ENCODE peak calls at places on chromosomes 11 and 22, in eight cellular contexts. One of them, this sample, is unnamed. For H3K27me3 and H3K36me3, the result is how much of the 10 kb centered on the place peaks cover.

GRCh38 chr11:78045851-78046485 is 17.7 kb upstream of the THRSP start:
- DNase-seq in thyroid gland: peak
- DNase-seq in right lobe of liver: peak
- DNase-seq in small intestine: peak
- DNase-seq in tibial nerve: peak
- DNase-seq in mammary epithelial cell: peak
- DNase-seq in ovary: peak
- DNase-seq in PC-9: peak
- DNase-seq in this sample: peak

GRCh38 chr11:116454951-116455350 is 317.8 kb downstream of the BUD13 start:
- DNase-seq in thyroid gland: no peak
- DNase-seq in small intestine: peak
- DNase-seq in tibial nerve: no peak
- DNase-seq in right lobe of liver: no peak
- DNase-seq in PC-9: no peak
- DNase-seq in ovary: no peak
- DNase-seq in mammary epithelial cell: no peak
- DNase-seq in this sample: no peak

GRCh38 chr22:42596863-42597530 is 17.7 kb downstream of the POLDIP3 start:
- DNase-seq in right lobe of liver: no peak
- DNase-seq in thyroid gland: no peak
- DNase-seq in PC-9: no peak
- DNase-seq in small intestine: no peak
- DNase-seq in mammary epithelial cell: no peak
- DNase-seq in tibial nerve: no peak
- DNase-seq in ovary: no peak
- DNase-seq in this sample: no peak

GRCh38 chr11:36465449-36466163 is 44.5 kb downstream of the TRAF6 start:
- DNase-seq in tibial nerve: no peak
- DNase-seq in right lobe of liver: no peak
- DNase-seq in PC-9: no peak
- DNase-seq in thyroid gland: no peak
- DNase-seq in ovary: no peak
- DNase-seq in small intestine: no peak
- DNase-seq in mammary epithelial cell: peak
- DNase-seq in this sample: no peak

GRCh38 chr11:35242843-35243242 is 103.9 kb downstream of the CD44 start:
- DNase-seq in ovary: no peak
- DNase-seq in mammary epithelial cell: no peak
- DNase-seq in small intestine: no peak
- DNase-seq in tibial nerve: no peak
- DNase-seq in thyroid gland: no peak
- DNase-seq in right lobe of liver: no peak
- DNase-seq in PC-9: no peak
- DNase-seq in this sample: no peak

GRCh38 chr11:78101073-78101472 is 21.4 kb upstream of the NDUFC2 start:
- DNase-seq in ovary: no peak
- DNase-seq in small intestine: no peak
- DNase-seq in PC-9: no peak
- DNase-seq in right lobe of liver: no peak
- DNase-seq in thyroid gland: no peak
- DNase-seq in tibial nerve: no peak
- DNase-seq in mammary epithelial cell: no peak
- DNase-seq in this sample: no peak

GRCh38 chr11:64088159-64089026 is 52.7 kb downstream of the FLRT1 start:
- DNase-seq in right lobe of liver: no peak
- DNase-seq in small intestine: no peak
- DNase-seq in ovary: no peak
- DNase-seq in mammary epithelial cell: no peak
- DNase-seq in tibial nerve: no peak
- DNase-seq in thyroid gland: peak
- DNase-seq in PC-9: no peak
- DNase-seq in this sample: peak

GRCh38 chr22:23121026-23121823 is 20.6 kb downstream of the RSPH14 start:
- DNase-seq in tibial nerve: no peak
- DNase-seq in small intestine: no peak
- DNase-seq in ovary: no peak
- DNase-seq in right lobe of liver: no peak
- DNase-seq in PC-9: no peak
- DNase-seq in mammary epithelial cell: no peak
- DNase-seq in thyroid gland: no peak
- DNase-seq in this sample: no peak

GRCh38 chr11:70078796-70079616 is 889 bp downstream of the ANO1 start:
- DNase-seq in mammary epithelial cell: no peak
- DNase-seq in right lobe of liver: no peak
- DNase-seq in thyroid gland: no peak
- DNase-seq in PC-9: no peak
- DNase-seq in ovary: no peak
- DNase-seq in tibial nerve: no peak
- DNase-seq in small intestine: no peak
- DNase-seq in this sample: peak

GRCh38 chr11:70077411-70078094 is 564 bp upstream of the ANO1 start:
- DNase-seq in PC-9: no peak
- DNase-seq in right lobe of liver: peak
- DNase-seq in tibial nerve: no peak
- DNase-seq in mammary epithelial cell: no peak
- DNase-seq in thyroid gland: no peak
- DNase-seq in small intestine: no peak
- DNase-seq in ovary: peak
- DNase-seq in this sample: peak

GRCh38 chr11:70076461-70076931 is 1.6 kb upstream of the ANO1 start:
- DNase-seq in tibial nerve: no peak
- DNase-seq in small intestine: no peak
- DNase-seq in PC-9: no peak
- DNase-seq in ovary: no peak
- DNase-seq in right lobe of liver: peak
- DNase-seq in mammary epithelial cell: no peak
- DNase-seq in thyroid gland: peak
- DNase-seq in this sample: peak

GRCh38 chr11:70079691-70080090 is 1.6 kb downstream of the ANO1 start:
- DNase-seq in right lobe of liver: no peak
- DNase-seq in mammary epithelial cell: peak
- DNase-seq in ovary: no peak
- DNase-seq in small intestine: no peak
- DNase-seq in tibial nerve: no peak
- DNase-seq in PC-9: peak
- DNase-seq in thyroid gland: no peak
- DNase-seq in this sample: no peak

DNA sequence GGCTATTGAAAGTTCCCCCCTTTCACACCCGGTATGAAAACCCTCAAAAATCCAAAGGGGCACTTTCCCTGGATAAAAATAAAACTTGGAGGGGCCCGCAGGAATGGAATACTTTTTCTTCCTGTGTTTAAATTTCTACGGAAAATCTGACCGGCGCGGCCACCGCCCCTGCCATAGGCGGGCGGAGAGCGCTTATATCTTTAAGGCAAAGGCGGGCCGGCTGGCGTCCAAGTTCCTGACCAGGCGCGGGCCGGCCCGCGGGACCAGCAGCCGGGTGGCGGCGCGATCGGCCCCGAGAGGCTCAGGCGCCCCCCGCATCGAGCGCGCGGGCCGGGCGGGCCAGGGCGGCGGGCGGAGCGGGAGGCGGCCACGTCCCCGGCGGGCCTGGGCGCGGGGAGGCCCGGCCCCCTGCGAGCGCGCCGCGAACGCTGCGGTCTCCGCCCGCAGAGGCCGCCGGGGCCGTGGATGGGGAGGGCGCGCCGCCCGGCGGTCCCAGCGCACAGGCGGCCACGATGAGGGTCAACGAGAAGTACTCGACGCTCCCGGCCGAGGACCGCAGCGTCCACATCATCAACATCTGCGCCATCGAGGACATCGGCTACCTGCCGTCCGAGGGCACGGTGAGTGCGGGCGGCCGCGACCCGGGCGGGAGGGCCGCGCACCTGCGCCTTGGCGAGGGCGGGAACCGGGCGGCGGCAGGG is at the start of gene ANO1:
- DNase-seq in ovary: no peak
- DNase-seq in thyroid gland: peak
- DNase-seq in small intestine: no peak
- DNase-seq in mammary epithelial cell: no peak
- DNase-seq in right lobe of liver: peak
- DNase-seq in PC-9: no peak
- DNase-seq in tibial nerve: no peak
- DNase-seq in this sample: peak
- H3K4me3 ChIP-seq in ovary: peak
- H3K4me3 ChIP-seq in thyroid gland: peak
- H3K4me3 ChIP-seq in small intestine: no peak
- H3K4me3 ChIP-seq in mammary epithelial cell: peak
- H3K4me3 ChIP-seq in right lobe of liver: peak
- H3K4me3 ChIP-seq in PC-9: peak
- H3K4me3 ChIP-seq in tibial nerve: peak
- H3K4me3 ChIP-seq in this sample: peak

GRCh38 chr11:2260491-2261364 is 9.7 kb downstream of the ASCL2 start:
- DNase-seq in small intestine: no peak
- DNase-seq in right lobe of liver: no peak
- DNase-seq in tibial nerve: no peak
- DNase-seq in PC-9: no peak
- DNase-seq in thyroid gland: no peak
- DNase-seq in ovary: peak
- DNase-seq in mammary epithelial cell: no peak
- DNase-seq in this sample: peak

GRCh38 chr11:2263724-2264360 is 6.5 kb downstream of the ASCL2 start:
- DNase-seq in thyroid gland: no peak
- DNase-seq in small intestine: no peak
- DNase-seq in PC-9: no peak
- DNase-seq in ovary: no peak
- DNase-seq in mammary epithelial cell: no peak
- DNase-seq in right lobe of liver: no peak
- DNase-seq in tibial nerve: no peak
- DNase-seq in this sample: no peak

GRCh38 chr11:2263012-2263565 is 7.3 kb downstream of the ASCL2 start:
- DNase-seq in small intestine: no peak
- DNase-seq in tibial nerve: no peak
- DNase-seq in mammary epithelial cell: no peak
- DNase-seq in PC-9: no peak
- DNase-seq in right lobe of liver: no peak
- DNase-seq in ovary: peak
- DNase-seq in thyroid gland: no peak
- DNase-seq in this sample: peak

GRCh38 chr11:2261436-2262230 is 8.8 kb downstream of the ASCL2 start:
- DNase-seq in mammary epithelial cell: no peak
- DNase-seq in right lobe of liver: no peak
- DNase-seq in small intestine: no peak
- DNase-seq in ovary: peak
- DNase-seq in PC-9: no peak
- DNase-seq in tibial nerve: no peak
- DNase-seq in thyroid gland: no peak
- DNase-seq in this sample: peak

DNA sequence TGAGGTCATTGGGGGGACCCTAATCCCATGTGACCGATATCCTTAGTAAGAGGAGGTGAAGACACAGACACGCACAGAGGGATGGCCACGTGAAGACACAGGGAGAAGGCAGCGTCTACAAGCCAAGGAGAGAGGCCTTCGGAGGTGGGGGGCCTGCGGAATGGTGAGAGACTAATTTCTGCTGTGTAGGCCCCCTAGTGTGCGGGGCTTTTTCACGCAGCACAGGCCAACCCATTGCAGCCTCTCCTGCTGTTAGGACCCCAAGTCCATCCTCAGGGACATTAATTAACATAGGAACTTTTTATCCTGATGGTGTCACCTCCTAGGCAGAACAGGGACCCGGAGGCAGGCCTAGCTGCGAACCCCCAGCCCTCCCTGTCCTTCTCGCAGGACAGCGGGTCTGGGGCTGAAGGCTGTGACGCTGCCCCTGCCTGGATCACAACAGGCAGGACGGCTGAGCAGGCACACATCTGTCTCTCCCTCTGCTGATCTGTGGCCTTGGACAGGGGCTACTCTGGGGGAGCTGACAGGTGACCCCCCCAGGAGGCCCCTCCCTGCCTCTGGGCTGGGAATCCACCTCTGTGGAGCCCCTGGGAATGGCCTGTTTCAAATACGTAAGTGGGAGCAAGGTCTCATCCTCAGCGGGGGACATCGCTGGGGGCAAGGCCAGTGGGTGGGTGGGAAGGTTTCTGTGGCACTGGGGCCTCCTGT is 7.9 kb downstream of the ASCL2 start:
- DNase-seq in PC-9: no peak
- DNase-seq in thyroid gland: no peak
- DNase-seq in ovary: peak
- DNase-seq in tibial nerve: no peak
- DNase-seq in right lobe of liver: no peak
- DNase-seq in mammary epithelial cell: no peak
- DNase-seq in small intestine: no peak
- DNase-seq in this sample: peak
- H3K27me3 ChIP-seq in PC-9: under half
- H3K27me3 ChIP-seq in thyroid gland: under half
- H3K27me3 ChIP-seq in ovary: under half
- H3K27me3 ChIP-seq in tibial nerve: under half
- H3K27me3 ChIP-seq in right lobe of liver: under half
- H3K27me3 ChIP-seq in mammary epithelial cell: under half
- H3K27me3 ChIP-seq in small intestine: under half
- H3K27me3 ChIP-seq in this sample: under half

DNA sequence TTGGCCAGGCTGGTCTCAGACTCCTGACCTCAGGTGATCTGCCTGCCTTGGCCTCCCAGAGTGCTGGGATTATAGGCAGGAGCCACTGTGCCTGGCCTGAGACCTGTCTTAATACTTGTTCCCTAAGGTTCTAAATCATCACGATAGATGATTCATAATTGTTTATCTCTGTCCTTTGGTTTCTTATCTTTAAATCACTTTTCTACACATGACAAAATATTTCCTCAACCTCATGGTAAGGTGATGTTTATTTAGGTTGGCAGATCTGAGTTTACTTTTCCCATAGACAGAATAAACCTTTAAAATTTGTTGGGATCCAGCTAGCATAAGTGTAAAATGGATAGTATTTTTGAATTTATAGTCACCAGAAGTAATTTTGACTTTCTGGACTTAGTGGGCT is 3.5 kb downstream of the PSMD13 start:
- DNase-seq in thyroid gland: no peak
- DNase-seq in PC-9: no peak
- DNase-seq in mammary epithelial cell: no peak
- DNase-seq in small intestine: no peak
- DNase-seq in tibial nerve: no peak
- DNase-seq in ovary: no peak
- DNase-seq in right lobe of liver: no peak
- DNase-seq in this sample: no peak
- H3K36me3 ChIP-seq in thyroid gland: under half
- H3K36me3 ChIP-seq in PC-9: under half
- H3K36me3 ChIP-seq in mammary epithelial cell: under half
- H3K36me3 ChIP-seq in small intestine: under half
- H3K36me3 ChIP-seq in tibial nerve: half or more
- H3K36me3 ChIP-seq in ovary: under half
- H3K36me3 ChIP-seq in right lobe of liver: under half
- H3K36me3 ChIP-seq in this sample: under half

DNA sequence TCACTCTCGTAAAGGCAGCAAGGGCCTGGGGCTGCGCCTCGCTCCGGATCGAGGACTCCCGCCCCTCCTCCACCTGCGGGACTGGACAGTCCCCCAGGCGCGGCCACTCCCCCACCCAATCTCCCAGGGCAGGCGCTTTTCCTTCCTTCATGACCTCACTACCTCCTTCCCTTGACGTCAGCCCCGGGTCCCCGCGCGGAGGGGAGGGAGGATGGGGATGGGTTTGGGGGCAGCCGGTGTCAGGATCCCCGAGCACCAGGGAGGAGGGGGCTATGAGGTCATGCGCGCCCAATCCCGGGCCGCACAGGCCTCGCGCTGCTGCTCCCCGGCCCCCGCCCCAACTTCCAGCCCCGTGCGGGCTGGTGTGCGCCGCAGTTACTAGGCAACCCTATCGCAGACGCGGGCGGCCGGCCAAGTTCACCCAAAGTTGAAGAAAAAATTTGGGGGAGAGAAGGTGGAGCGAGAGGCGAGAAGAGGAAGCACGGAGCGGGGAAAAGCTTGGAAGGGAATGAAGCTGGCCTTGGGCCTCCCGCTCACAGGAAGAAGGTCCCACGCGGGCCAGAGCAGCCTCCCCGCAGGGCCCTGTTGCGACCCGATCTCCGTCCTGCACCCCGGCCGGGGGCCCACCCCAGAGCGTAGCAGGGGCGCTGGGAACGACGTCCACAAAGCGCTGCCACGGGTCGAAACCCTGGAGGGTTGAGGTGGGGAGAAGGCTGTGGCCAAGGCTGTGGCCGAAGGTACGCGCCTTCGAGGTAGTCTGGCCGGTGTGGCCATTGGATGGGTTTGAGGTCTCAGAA is 8.3 kb downstream of the WT1 start:
- DNase-seq in small intestine: no peak
- DNase-seq in ovary: peak
- DNase-seq in thyroid gland: no peak
- DNase-seq in tibial nerve: no peak
- DNase-seq in PC-9: no peak
- DNase-seq in mammary epithelial cell: no peak
- DNase-seq in right lobe of liver: no peak
- DNase-seq in this sample: peak
- H3K4me3 ChIP-seq in small intestine: no peak
- H3K4me3 ChIP-seq in ovary: peak
- H3K4me3 ChIP-seq in thyroid gland: no peak
- H3K4me3 ChIP-seq in tibial nerve: no peak
- H3K4me3 ChIP-seq in PC-9: no peak
- H3K4me3 ChIP-seq in mammary epithelial cell: no peak
- H3K4me3 ChIP-seq in right lobe of liver: no peak
- H3K4me3 ChIP-seq in this sample: peak